ENCODE peak calls at places on chromosomes 11 and 22, in nine cellular contexts. C is keratinocyte, V is HEK293T, P is astrocyte of the cerebellum, T is cardiac fibroblast, B is AG10803, U is renal cortical epithelial cell, D is lung, M is nephron progenitor cell. F is an unnamed sample.

GRCh38 chr11:66956689-66957290 is 1.4 kb downstream of the PC start:
- DNase-seq in B (peak), M (peak), P (no peak), U (peak), D (no peak), T (peak), V (no peak), C (no peak), F (no peak)

GRCh38 chr11:64500176-64501013 is 90.6 kb upstream of the SLC22A12 start:
- DNase-seq in V (no peak), P (no peak), M (no peak), D (no peak), B (no peak), C (no peak), T (no peak), U (no peak), F (no peak)

GRCh38 chr11:117933930-117934329 is 4.7 kb upstream of the TMPRSS13 start:
- DNase-seq in V (no peak), M (no peak), C (no peak), T (no peak), D (no peak), B (no peak), U (no peak), P (no peak), F (no peak)

GRCh38 chr11:57597971-57598830 is 716 bp downstream of the SERPING1 start:
- DNase-seq in P (no peak), D (peak), M (peak), U (peak), C (no peak), B (peak), V (peak), T (peak), F (no peak)

GRCh38 chr11:214083-214482 is 6.6 kb downstream of the RIC8A start:
- DNase-seq in C (no peak), T (no peak), B (no peak), V (no peak), D (no peak), M (no peak), U (no peak), P (no peak), F (no peak)

GRCh38 chr22:27686534-27686933 is 115.0 kb downstream of the MN1 start:
- DNase-seq in C (no peak), P (no peak), T (peak), B (peak), D (no peak), V (no peak), M (no peak), U (peak), F (no peak)

GRCh38 chr11:107916671-107917241 is 11.5 kb upstream of the RAB39A start:
- DNase-seq in D (no peak), B (peak), C (no peak), U (no peak), V (peak), M (peak), P (no peak), T (peak), F (peak)

GRCh38 chr22:46829140-46829891 is 66.9 kb downstream of the TBC1D22A start:
- DNase-seq in P (peak), C (peak), V (no peak), M (no peak), U (peak), D (no peak), T (peak), B (peak), F (no peak)

GRCh38 chr22:47613606-47614350 is 851.3 kb downstream of the TBC1D22A start:
- DNase-seq in C (no peak), M (no peak), T (no peak), U (no peak), V (no peak), D (no peak), P (no peak), B (no peak), F (no peak)

GRCh38 chr22:31212783-31213626 is 907 bp downstream of the LIMK2 start:
- DNase-seq in B (no peak), P (no peak), U (no peak), D (no peak), C (no peak), T (no peak), M (no peak), V (no peak), F (no peak)

GRCh38 chr11:2509481-2510001 is 64.7 kb downstream of the KCNQ1 start:
- DNase-seq in V (no peak), M (no peak), P (no peak), C (no peak), B (no peak), U (no peak), D (peak), T (no peak), F (no peak)

GRCh38 chr11:62547691-62548281 is 1.2 kb upstream of the AHNAK start:
- DNase-seq in B (no peak), T (no peak), P (no peak), V (no peak), D (no peak), C (peak), M (no peak), U (peak), F (no peak)

GRCh38 chr22:36238348-36239149 is 778 bp downstream of the APOL2 start:
- DNase-seq in B (no peak), M (no peak), V (no peak), C (no peak), D (no peak), U (no peak), T (peak), P (no peak), F (no peak)

GRCh38 chr11:33689089-33689488 is 11.5 kb downstream of the C11orf91 start:
- DNase-seq in D (no peak), U (no peak), C (peak), T (no peak), P (no peak), B (peak), V (no peak), M (no peak), F (no peak)

GRCh38 chr11:10005955-10006525 is 288.0 kb downstream of the SBF2 start:
- DNase-seq in D (no peak), U (no peak), V (no peak), C (no peak), B (no peak), T (no peak), P (no peak), M (no peak), F (no peak)

GRCh38 chr11:115920841-115921480 is 416.7 kb upstream of the CADM1 start:
- DNase-seq in T (no peak), U (peak), V (no peak), M (no peak), D (no peak), P (no peak), C (no peak), B (no peak), F (no peak)

GRCh38 chr22:17939011-17939410 is 85.3 kb downstream of the MICAL3 start:
- DNase-seq in C (no peak), U (peak), B (no peak), V (no peak), M (no peak), P (no peak), D (no peak), T (no peak), F (no peak)

GRCh38 chr11:45722144-45722543 is 56.7 kb upstream of the CHST1 start:
- DNase-seq in C (no peak), U (no peak), P (no peak), B (no peak), V (no peak), M (no peak), T (no peak), D (no peak), F (no peak)

GRCh38 chr11:10654211-10655150 is 39.1 kb downstream of the IRAG1 start:
- DNase-seq in C (no peak), D (no peak), V (peak), P (no peak), U (peak), B (peak), T (peak), M (no peak), F (peak)

GRCh38 chr11:64583296-64584262 is 7.4 kb upstream of the SLC22A12 start:
- DNase-seq in U (no peak), V (no peak), D (no peak), P (no peak), M (no peak), T (peak), B (peak), C (no peak), F (no peak)

GRCh38 chr11:34972892-34973291 is 56.5 kb downstream of the PDHX start:
- DNase-seq in T (peak), V (no peak), C (no peak), B (peak), U (peak), M (no peak), D (no peak), P (peak), F (no peak)

GRCh38 chr11:71502871-71503435 is 24.1 kb upstream of the KRTAP5-7 start:
- DNase-seq in B (no peak), C (no peak), U (no peak), M (no peak), T (no peak), V (no peak), D (no peak), P (no peak), F (peak)

GRCh38 chr11:86370922-86371614 is 3.6 kb upstream of the CCDC81 start:
- DNase-seq in M (no peak), D (no peak), C (peak), U (peak), P (no peak), B (peak), T (peak), V (no peak), F (no peak)

GRCh38 chr11:103703954-103704353 is 332.5 kb upstream of the DDI1 start:
- DNase-seq in V (no peak), U (no peak), D (no peak), T (no peak), B (no peak), M (no peak), P (no peak), C (no peak), F (no peak)

GRCh38 chr11:73965764-73966121 is 14.9 kb downstream of the DNAJB13 start:
- DNase-seq in T (no peak), M (no peak), V (no peak), D (no peak), P (no peak), B (no peak), C (no peak), U (no peak), F (no peak)

GRCh38 chr11:64010783-64011182 is 24.5 kb downstream of the OTUB1 start:
- DNase-seq in M (no peak), U (no peak), B (no peak), T (no peak), C (no peak), D (no peak), V (no peak), P (no peak), F (no peak)

GRCh38 chr22:38504731-38505594 is 1.1 kb downstream of the DDX17 start:
- DNase-seq in P (no peak), D (peak), B (peak), U (peak), V (peak), C (no peak), M (peak), T (peak), F (peak)

GRCh38 chr22:31144223-31144622 is 3.9 kb upstream of the PLA2G3 start:
- DNase-seq in P (no peak), C (no peak), T (no peak), M (no peak), B (peak), V (no peak), U (peak), D (no peak), F (no peak)

GRCh38 chr11:59206635-59207034 is 6.1 kb downstream of the MPEG1 start:
- DNase-seq in D (no peak), M (peak), P (no peak), T (peak), B (peak), V (peak), C (no peak), U (peak), F (no peak)

GRCh38 chr22:20526628-20527355 is 19.4 kb downstream of the MED15 start:
- DNase-seq in P (no peak), D (no peak), U (peak), T (peak), B (peak), C (no peak), M (no peak), V (peak), F (no peak)

GRCh38 chr11:9315078-9315688 is 790 bp upstream of the TMEM41B start:
- DNase-seq in D (no peak), V (no peak), B (no peak), U (peak), T (no peak), M (no peak), P (no peak), C (no peak), F (no peak)

GRCh38 chr11:36564376-36565032 is 3.3 kb upstream of the RAG1 start:
- DNase-seq in U (peak), C (no peak), V (peak), B (peak), D (peak), P (peak), T (peak), M (peak), F (peak)

GRCh38 chr11:46529086-46529905 is 64.5 kb downstream of the AMBRA1 start:
- DNase-seq in D (peak), U (peak), M (peak), V (peak), C (no peak), T (peak), B (peak), P (peak), F (peak)

GRCh38 chr22:35426801-35427140 is 26.8 kb downstream of the MCM5 start:
- DNase-seq in T (no peak), M (no peak), P (no peak), D (no peak), C (no peak), V (no peak), B (no peak), U (no peak), F (no peak)

F was measured in CD4-positive, alpha-beta T cell.